ENCODE peak calls at places on chromosomes 2 and 18, in six cellular contexts. L is naive thymus-derived CD4-positive, alpha-beta T cell; K is esophagus squamous epithelium; M is endodermal cell; O is right cardiac atrium; X is Peyer's patch. F is an unnamed sample. For H3K4me1 and H3K9me3, the result is how much of the 10 kb centered on the place peaks cover.

GRCh38 chr2:24928036-24928435 is 8.0 kb upstream of the ADCY3 start:
- DNase-seq in L (no peak), K (no peak), M (peak), O (no peak), X (peak), F (no peak)

GRCh38 chr18:45658756-45659155 is 43.5 kb downstream of the SLC14A2 start:
- DNase-seq in L (no peak), K (no peak), M (peak), O (no peak), X (no peak), F (no peak)

GRCh38 chr2:137986268-137986667 is 22.0 kb downstream of the HNMT start:
- DNase-seq in L (no peak), K (no peak), M (no peak), O (no peak), X (no peak), F (no peak)

GRCh38 chr2:139177041-139177440 is 396.9 kb upstream of the NXPH2 start:
- DNase-seq in L (no peak), K (no peak), M (no peak), O (no peak), X (no peak), F (no peak)

GRCh38 chr2:172208881-172209325 is 106.2 kb upstream of the DLX2 start:
- DNase-seq in L (no peak), K (no peak), M (no peak), O (no peak), X (no peak), F (no peak)

GRCh38 chr2:111032721-111033532 is 87.8 kb upstream of the BCL2L11 start:
- DNase-seq in L (no peak), K (no peak), M (peak), O (no peak), X (peak), F (no peak)

GRCh38 chr2:191481305-191482075 is 196.4 kb upstream of the NABP1 start:
- DNase-seq in L (no peak), K (no peak), M (no peak), O (no peak), X (no peak), F (no peak)

GRCh38 chr2:235762832-235763598 is 269.2 kb downstream of the AGAP1 start:
- DNase-seq in L (no peak), K (no peak), M (peak), O (no peak), X (no peak), F (no peak)

GRCh38 chr2:122191331-122191730 is 435.9 kb downstream of the TSN start:
- DNase-seq in L (no peak), K (no peak), M (peak), O (no peak), X (no peak), F (no peak)

GRCh38 chr18:47758000-47758399 is 172.5 kb downstream of the SMAD2 start:
- DNase-seq in L (no peak), K (no peak), M (peak), O (no peak), X (no peak), F (no peak)

GRCh38 chr2:39920318-39920775 is 141.3 kb upstream of the THUMPD2 start:
- DNase-seq in L (no peak), K (no peak), M (no peak), O (peak), X (no peak), F (no peak)

GRCh38 chr2:182444806-182445205 is 18.0 kb upstream of the PDE1A start:
- DNase-seq in L (no peak), K (no peak), M (no peak), O (no peak), X (no peak), F (no peak)

GRCh38 chr2:24617431-24617830 is 126.4 kb downstream of the NCOA1 start:
- DNase-seq in L (no peak), K (no peak), M (no peak), O (no peak), X (no peak), F (no peak)

GRCh38 chr2:147689510-147689909 is 155.3 kb upstream of the ACVR2A start:
- DNase-seq in L (no peak), K (no peak), M (no peak), O (no peak), X (no peak), F (no peak)

GRCh38 chr2:4866198-4866597 is 826.0 kb upstream of the SOX11 start:
- DNase-seq in L (no peak), K (no peak), M (no peak), O (no peak), X (no peak), F (no peak)

GRCh38 chr18:24658302-24658701 is 197.9 kb downstream of the HRH4 start:
- DNase-seq in L (no peak), K (no peak), M (no peak), O (no peak), X (no peak), F (no peak)

GRCh38 chr2:241025639-241026038 is 27.2 kb downstream of the SNED1 start:
- DNase-seq in L (no peak), K (no peak), M (no peak), O (no peak), X (no peak), F (no peak)

GRCh38 chr18:22136395-22136794 is 33.0 kb upstream of the GATA6 start:
- DNase-seq in L (no peak), K (no peak), M (no peak), O (no peak), X (no peak), F (no peak)

GRCh38 chr2:198283149-198283548 is 478.8 kb downstream of the PLCL1 start:
- DNase-seq in L (no peak), K (no peak), M (no peak), O (no peak), X (no peak), F (no peak)

GRCh38 chr2:4673025-4673489 is 969.7 kb downstream of the DCDC2C start:
- DNase-seq in L (no peak), K (no peak), M (no peak), O (no peak), X (no peak), F (no peak)

GRCh38 chr2:132416080-132416911 is at the start of gene GPR39:
- DNase-seq in L (no peak), K (peak), M (peak), O (peak), X (peak), F (no peak)

GRCh38 chr2:167471332-167471731 is 583.1 kb downstream of the XIRP2 start:
- DNase-seq in L (no peak), K (no peak), M (no peak), O (no peak), X (no peak), F (no peak)

GRCh38 chr2:157363612-157364101 is 38.0 kb upstream of the ERMN start:
- DNase-seq in L (no peak), K (no peak), M (no peak), O (no peak), X (no peak), F (no peak)

GRCh38 chr18:80046961-80047541 is 12.8 kb downstream of the RBFA start:
- DNase-seq in L (no peak), K (no peak), M (no peak), O (no peak), X (no peak), F (no peak)

GRCh38 chr2:24838541-24838940 is 45.3 kb downstream of the CENPO start:
- DNase-seq in L (no peak), K (no peak), M (no peak), O (no peak), X (no peak), F (no peak)

GRCh38 chr2:44360749-44361329 is 455 bp downstream of the PREPL start:
- DNase-seq in L (no peak), K (no peak), M (no peak), O (no peak), X (no peak), F (no peak)

GRCh38 chr2:218782529-218782845 is 540 bp downstream of the CYP27A1 start:
- DNase-seq in L (no peak), K (no peak), M (no peak), O (no peak), X (peak), F (no peak)
- H3K4me1 ChIP-seq in L (under half), K (under half), M (under half), O (under half), X (under half), F (under half)

DNA sequence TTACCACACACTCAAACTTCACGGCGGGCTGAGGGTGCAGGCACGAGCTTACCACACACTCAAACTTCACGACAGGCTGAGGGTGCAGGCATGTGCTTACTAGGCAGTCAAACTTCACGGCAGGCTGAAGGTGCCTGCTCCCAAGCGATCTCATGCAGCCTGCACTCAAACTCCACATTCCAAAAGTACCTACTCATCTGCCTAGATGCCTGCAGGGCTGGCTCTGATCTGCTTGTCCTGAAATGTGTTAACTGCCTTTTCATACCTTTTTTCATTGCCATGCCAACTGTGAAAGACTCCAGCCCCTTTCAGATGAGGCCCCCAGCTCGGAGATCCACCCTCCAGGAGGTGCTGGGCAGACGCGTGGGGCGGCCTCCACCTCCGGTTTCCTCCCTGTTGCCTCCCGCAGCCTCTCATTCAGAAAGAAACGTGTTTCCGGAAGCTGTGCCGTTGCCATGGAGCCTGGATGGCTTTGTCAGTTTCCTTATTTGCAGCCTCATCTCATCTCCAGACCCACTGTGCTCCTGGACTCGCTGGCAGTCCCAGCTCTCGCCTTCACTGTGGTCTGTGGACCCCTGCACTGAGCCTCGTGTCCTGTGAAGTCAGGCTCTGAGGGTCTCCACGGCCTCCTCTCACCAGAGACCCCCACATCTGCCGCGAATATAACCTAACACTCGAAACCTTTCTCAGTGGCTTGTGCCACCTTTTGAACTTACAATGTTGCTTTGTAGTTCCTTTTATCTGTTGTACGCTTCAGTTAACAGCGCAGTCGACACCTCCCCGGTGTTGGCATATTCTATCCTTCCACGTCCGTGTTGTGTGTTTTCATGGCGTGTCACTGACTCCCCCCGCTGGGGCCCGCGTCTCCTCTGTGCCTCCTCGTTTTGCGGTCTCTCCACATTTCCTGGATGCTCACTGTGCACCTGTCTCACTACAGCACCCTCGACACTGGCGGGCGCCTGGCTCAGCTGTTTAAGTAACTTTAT is 106.1 kb upstream of the ALKAL2 start:
- DNase-seq in L (peak), K (no peak), M (peak), O (no peak), X (peak), F (peak)
- H3K9me3 ChIP-seq in L (under half), K (under half), M (under half), O (under half), X (under half), F (under half)

DNA sequence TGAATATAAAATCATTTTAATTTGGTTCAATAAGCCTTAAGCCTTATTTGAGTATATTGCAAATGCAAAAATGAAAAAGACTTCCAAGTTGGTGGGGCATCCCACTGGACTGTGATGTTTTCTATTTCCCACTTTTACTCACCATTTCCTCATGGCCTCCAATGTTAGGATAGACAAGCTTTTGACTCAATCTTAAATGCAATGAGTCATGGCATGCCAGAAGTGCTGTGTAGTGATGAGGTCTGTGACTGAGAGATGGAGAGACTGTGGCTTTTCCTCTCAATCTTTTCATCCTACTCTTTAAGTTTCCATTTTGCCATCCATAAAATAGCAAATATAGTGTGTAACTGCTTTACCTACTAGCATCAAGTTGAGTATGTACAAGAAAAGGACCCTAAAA is 1401.2 kb upstream of the CELF4 start:
- DNase-seq in L (no peak), K (no peak), M (no peak), O (no peak), X (no peak), F (no peak)
- H3K4me1 ChIP-seq in L (under half), K (under half), M (under half), O (under half), X (under half), F (under half)

GRCh38 chr2:57527685-57528084 is 518.9 kb upstream of the VRK2 start:
- DNase-seq in L (no peak), K (no peak), M (no peak), O (no peak), X (no peak), F (no peak)
- H3K9me3 ChIP-seq in L (under half), K (under half), M (under half), O (under half), X (under half), F (under half)

GRCh38 chr2:100704711-100705110 is 115.2 kb upstream of the NPAS2 start:
- DNase-seq in L (no peak), K (no peak), M (no peak), O (no peak), X (no peak), F (no peak)

GRCh38 chr2:100702444-100703134 is 117.3 kb upstream of the NPAS2 start:
- DNase-seq in L (no peak), K (no peak), M (peak), O (no peak), X (no peak), F (no peak)

GRCh38 chr2:100703213-100703612 is 116.7 kb upstream of the NPAS2 start:
- DNase-seq in L (no peak), K (no peak), M (peak), O (no peak), X (no peak), F (no peak)

GRCh38 chr2:100703744-100704143 is 116.2 kb upstream of the NPAS2 start:
- DNase-seq in L (peak), K (no peak), M (peak), O (no peak), X (no peak), F (no peak)

DNA sequence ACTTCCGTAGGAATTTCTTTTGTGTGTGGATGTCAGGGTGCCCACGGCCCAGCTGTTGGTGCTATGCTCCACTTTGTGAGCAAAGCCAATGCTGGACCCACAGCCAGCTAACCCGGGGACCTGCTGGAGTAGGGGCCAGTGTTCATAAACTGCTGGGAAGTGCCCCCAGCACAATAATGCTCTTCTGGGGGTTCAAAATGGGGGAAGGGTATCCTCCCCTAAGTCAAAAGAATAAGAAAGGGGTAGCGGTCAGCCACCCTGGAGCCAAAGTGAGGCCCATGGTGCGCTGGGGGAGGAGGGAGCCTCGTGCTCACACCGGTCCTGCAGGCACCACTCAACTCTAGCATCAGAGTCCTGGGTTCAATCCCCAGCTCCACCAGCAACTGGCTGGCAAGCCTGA is 115.8 kb upstream of the NPAS2 start:
- DNase-seq in L (no peak), K (no peak), M (peak), O (no peak), X (no peak), F (no peak)
- H3K4me1 ChIP-seq in L (under half), K (under half), M (under half), O (under half), X (under half), F (under half)

GRCh38 chr2:118521272-118521671 is 326.2 kb downstream of the EN1 start:
- DNase-seq in L (no peak), K (no peak), M (no peak), O (no peak), X (no peak), F (no peak)

GRCh38 chr2:118523761-118524160 is 323.7 kb downstream of the EN1 start:
- DNase-seq in L (no peak), K (no peak), M (no peak), O (no peak), X (no peak), F (no peak)

GRCh38 chr2:118527571-118527970 is 319.9 kb downstream of the EN1 start:
- DNase-seq in L (no peak), K (no peak), M (no peak), O (no peak), X (no peak), F (no peak)

GRCh38 chr2:118524911-118525310 is 322.5 kb downstream of the EN1 start:
- DNase-seq in L (no peak), K (no peak), M (no peak), O (no peak), X (no peak), F (no peak)

DNA sequence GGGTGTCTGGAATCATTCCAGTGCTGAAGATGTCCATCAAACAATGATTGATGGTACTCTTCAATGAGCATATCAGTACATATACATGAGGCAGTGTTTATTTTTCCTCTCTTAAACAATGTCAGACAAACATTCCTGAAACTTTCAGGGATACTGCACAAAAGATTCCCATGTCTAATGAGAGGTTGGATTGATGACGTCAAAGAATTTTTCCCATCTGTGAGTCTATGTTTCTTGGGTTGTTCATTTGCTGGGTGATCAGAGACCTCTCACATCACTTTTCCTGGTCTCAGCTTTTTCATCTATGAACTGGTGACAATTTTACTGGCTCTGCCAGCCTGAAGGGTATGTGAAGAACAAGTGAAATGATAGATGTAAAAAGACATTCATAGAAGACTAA is 325.5 kb downstream of the EN1 start:
- DNase-seq in L (no peak), K (no peak), M (no peak), O (no peak), X (no peak), F (no peak)
- H3K9me3 ChIP-seq in L (under half), K (under half), M (under half), O (under half), X (under half), F (under half)

GRCh38 chr2:46122971-46123365 is 174.2 kb upstream of the EPAS1 start:
- DNase-seq in L (no peak), K (no peak), M (no peak), O (no peak), X (no peak), F (no peak)

GRCh38 chr2:46130511-46130910 is 166.7 kb upstream of the EPAS1 start:
- DNase-seq in L (no peak), K (no peak), M (no peak), O (no peak), X (no peak), F (no peak)

GRCh38 chr2:46125798-46126197 is 171.4 kb upstream of the EPAS1 start:
- DNase-seq in L (no peak), K (no peak), M (no peak), O (no peak), X (no peak), F (no peak)

GRCh38 chr2:46127176-46127575 is 170.0 kb upstream of the EPAS1 start:
- DNase-seq in L (no peak), K (no peak), M (no peak), O (no peak), X (no peak), F (no peak)

GRCh38 chr2:46126571-46126970 is 170.6 kb upstream of the EPAS1 start:
- DNase-seq in L (no peak), K (no peak), M (no peak), O (no peak), X (no peak), F (no peak)
- H3K4me1 ChIP-seq in L (under half), K (half or more), M (under half), O (under half), X (under half), F (under half)

GRCh38 chr18:55575949-55576348 is 12.0 kb downstream of the TCF4 start:
- DNase-seq in L (no peak), K (no peak), M (no peak), O (no peak), X (no peak), F (no peak)
- H3K9me3 ChIP-seq in L (under half), K (under half), M (under half), O (under half), X (under half), F (under half)

GRCh38 chr2:47034973-47035609 is 119.5 kb upstream of the MCFD2 start:
- DNase-seq in L (no peak), K (no peak), M (peak), O (peak), X (peak), F (no peak)
- H3K4me1 ChIP-seq in L (under half), K (half or more), M (under half), O (under half), X (half or more), F (under half)